ENCODE peak calls at places on chromosomes 12 and 14, in ten cellular contexts. One of them, this sample, is unnamed.

GRCh38 chr14:80805136-80805535 is 136.4 kb downstream of the CEP128 start:
- DNase-seq in thoracic aorta: no peak
- DNase-seq in HuH-7: no peak
- DNase-seq in kidney: no peak
- DNase-seq in pancreas: no peak
- DNase-seq in activated naive CD4-positive, alpha-beta T cell: no peak
- DNase-seq in activated T-helper 1 cell treated with anti-CD3 and anti-CD28 coated beads, Interleukin-12 subunit alpha, Interleukin-12 subunit beta, Interleukin-2, Interleukin-4 antibody, amounts not matched to agents 30 ng/mL and 10 ng/mL and 1 ng/mL, durations not matched to agents 14 hours and 24 hours and 36 hours: no peak
- DNase-seq in AG20443: peak
- DNase-seq in NCI-H2081: no peak
- DNase-seq in stimulated activated CD4-positive, alpha-beta T cell treated with anti-CD3 and anti-CD28 coated beads, Interleukin-2, amount 100 ng/mL, for 24 hours: no peak
- DNase-seq in this sample: no peak

GRCh38 chr12:11885261-11886038 is 185.3 kb upstream of the BCL2L14 start:
- DNase-seq in AG20443: peak
- DNase-seq in activated naive CD4-positive, alpha-beta T cell: no peak
- DNase-seq in HuH-7: peak
- DNase-seq in NCI-H2081: peak
- DNase-seq in thoracic aorta: no peak
- DNase-seq in pancreas: peak
- DNase-seq in stimulated activated CD4-positive, alpha-beta T cell treated with anti-CD3 and anti-CD28 coated beads, Interleukin-2, amount 100 ng/mL, for 24 hours: no peak
- DNase-seq in kidney: no peak
- DNase-seq in activated T-helper 1 cell treated with anti-CD3 and anti-CD28 coated beads, Interleukin-12 subunit alpha, Interleukin-12 subunit beta, Interleukin-2, Interleukin-4 antibody, amounts not matched to agents 30 ng/mL and 10 ng/mL and 1 ng/mL, durations not matched to agents 14 hours and 24 hours and 36 hours: no peak
- DNase-seq in this sample: peak

GRCh38 chr12:85923767-85924331 is 49.8 kb downstream of the NTS start:
- DNase-seq in HuH-7: no peak
- DNase-seq in thoracic aorta: no peak
- DNase-seq in kidney: no peak
- DNase-seq in pancreas: no peak
- DNase-seq in NCI-H2081: no peak
- DNase-seq in activated naive CD4-positive, alpha-beta T cell: no peak
- DNase-seq in activated T-helper 1 cell treated with anti-CD3 and anti-CD28 coated beads, Interleukin-12 subunit alpha, Interleukin-12 subunit beta, Interleukin-2, Interleukin-4 antibody, amounts not matched to agents 30 ng/mL and 10 ng/mL and 1 ng/mL, durations not matched to agents 14 hours and 24 hours and 36 hours: no peak
- DNase-seq in AG20443: no peak
- DNase-seq in stimulated activated CD4-positive, alpha-beta T cell treated with anti-CD3 and anti-CD28 coated beads, Interleukin-2, amount 100 ng/mL, for 24 hours: no peak
- DNase-seq in this sample: no peak

GRCh38 chr14:75979071-75979571 is 2.7 kb downstream of the TGFB3 start:
- DNase-seq in HuH-7: peak
- DNase-seq in pancreas: no peak
- DNase-seq in stimulated activated CD4-positive, alpha-beta T cell treated with anti-CD3 and anti-CD28 coated beads, Interleukin-2, amount 100 ng/mL, for 24 hours: peak
- DNase-seq in kidney: peak
- DNase-seq in activated T-helper 1 cell treated with anti-CD3 and anti-CD28 coated beads, Interleukin-12 subunit alpha, Interleukin-12 subunit beta, Interleukin-2, Interleukin-4 antibody, amounts not matched to agents 30 ng/mL and 10 ng/mL and 1 ng/mL, durations not matched to agents 14 hours and 24 hours and 36 hours: no peak
- DNase-seq in thoracic aorta: no peak
- DNase-seq in activated naive CD4-positive, alpha-beta T cell: no peak
- DNase-seq in AG20443: peak
- DNase-seq in NCI-H2081: no peak
- DNase-seq in this sample: no peak

GRCh38 chr14:68510201-68510600 is 282.7 kb downstream of the ZFP36L1 start:
- DNase-seq in NCI-H2081: no peak
- DNase-seq in HuH-7: no peak
- DNase-seq in pancreas: no peak
- DNase-seq in kidney: no peak
- DNase-seq in activated naive CD4-positive, alpha-beta T cell: no peak
- DNase-seq in activated T-helper 1 cell treated with anti-CD3 and anti-CD28 coated beads, Interleukin-12 subunit alpha, Interleukin-12 subunit beta, Interleukin-2, Interleukin-4 antibody, amounts not matched to agents 30 ng/mL and 10 ng/mL and 1 ng/mL, durations not matched to agents 14 hours and 24 hours and 36 hours: no peak
- DNase-seq in AG20443: peak
- DNase-seq in stimulated activated CD4-positive, alpha-beta T cell treated with anti-CD3 and anti-CD28 coated beads, Interleukin-2, amount 100 ng/mL, for 24 hours: no peak
- DNase-seq in thoracic aorta: peak
- DNase-seq in this sample: no peak

GRCh38 chr12:31118347-31118830 is 44.7 kb downstream of the DDX11 start:
- DNase-seq in HuH-7: peak
- DNase-seq in activated T-helper 1 cell treated with anti-CD3 and anti-CD28 coated beads, Interleukin-12 subunit alpha, Interleukin-12 subunit beta, Interleukin-2, Interleukin-4 antibody, amounts not matched to agents 30 ng/mL and 10 ng/mL and 1 ng/mL, durations not matched to agents 14 hours and 24 hours and 36 hours: no peak
- DNase-seq in kidney: no peak
- DNase-seq in pancreas: no peak
- DNase-seq in NCI-H2081: no peak
- DNase-seq in activated naive CD4-positive, alpha-beta T cell: no peak
- DNase-seq in thoracic aorta: no peak
- DNase-seq in stimulated activated CD4-positive, alpha-beta T cell treated with anti-CD3 and anti-CD28 coated beads, Interleukin-2, amount 100 ng/mL, for 24 hours: no peak
- DNase-seq in AG20443: peak
- DNase-seq in this sample: no peak

GRCh38 chr12:116558280-116559079 is 701 bp upstream of the MAP1LC3B2 start:
- DNase-seq in AG20443: no peak
- DNase-seq in activated T-helper 1 cell treated with anti-CD3 and anti-CD28 coated beads, Interleukin-12 subunit alpha, Interleukin-12 subunit beta, Interleukin-2, Interleukin-4 antibody, amounts not matched to agents 30 ng/mL and 10 ng/mL and 1 ng/mL, durations not matched to agents 14 hours and 24 hours and 36 hours: no peak
- DNase-seq in thoracic aorta: no peak
- DNase-seq in HuH-7: no peak
- DNase-seq in kidney: no peak
- DNase-seq in NCI-H2081: no peak
- DNase-seq in stimulated activated CD4-positive, alpha-beta T cell treated with anti-CD3 and anti-CD28 coated beads, Interleukin-2, amount 100 ng/mL, for 24 hours: no peak
- DNase-seq in activated naive CD4-positive, alpha-beta T cell: no peak
- DNase-seq in pancreas: no peak
- DNase-seq in this sample: no peak

GRCh38 chr14:59274991-59275391 is 86.5 kb downstream of the DAAM1 start:
- DNase-seq in stimulated activated CD4-positive, alpha-beta T cell treated with anti-CD3 and anti-CD28 coated beads, Interleukin-2, amount 100 ng/mL, for 24 hours: no peak
- DNase-seq in HuH-7: no peak
- DNase-seq in kidney: no peak
- DNase-seq in activated T-helper 1 cell treated with anti-CD3 and anti-CD28 coated beads, Interleukin-12 subunit alpha, Interleukin-12 subunit beta, Interleukin-2, Interleukin-4 antibody, amounts not matched to agents 30 ng/mL and 10 ng/mL and 1 ng/mL, durations not matched to agents 14 hours and 24 hours and 36 hours: no peak
- DNase-seq in NCI-H2081: no peak
- DNase-seq in pancreas: no peak
- DNase-seq in thoracic aorta: no peak
- DNase-seq in AG20443: no peak
- DNase-seq in activated naive CD4-positive, alpha-beta T cell: no peak
- DNase-seq in this sample: no peak

GRCh38 chr14:105519946-105520698 is 6.3 kb upstream of the TMEM121 start:
- DNase-seq in stimulated activated CD4-positive, alpha-beta T cell treated with anti-CD3 and anti-CD28 coated beads, Interleukin-2, amount 100 ng/mL, for 24 hours: no peak
- DNase-seq in activated T-helper 1 cell treated with anti-CD3 and anti-CD28 coated beads, Interleukin-12 subunit alpha, Interleukin-12 subunit beta, Interleukin-2, Interleukin-4 antibody, amounts not matched to agents 30 ng/mL and 10 ng/mL and 1 ng/mL, durations not matched to agents 14 hours and 24 hours and 36 hours: no peak
- DNase-seq in kidney: no peak
- DNase-seq in activated naive CD4-positive, alpha-beta T cell: no peak
- DNase-seq in AG20443: no peak
- DNase-seq in NCI-H2081: no peak
- DNase-seq in thoracic aorta: no peak
- DNase-seq in pancreas: no peak
- DNase-seq in HuH-7: no peak
- DNase-seq in this sample: no peak

GRCh38 chr12:22333186-22333745 is 1.2 kb downstream of the ST8SIA1 start:
- DNase-seq in stimulated activated CD4-positive, alpha-beta T cell treated with anti-CD3 and anti-CD28 coated beads, Interleukin-2, amount 100 ng/mL, for 24 hours: no peak
- DNase-seq in activated T-helper 1 cell treated with anti-CD3 and anti-CD28 coated beads, Interleukin-12 subunit alpha, Interleukin-12 subunit beta, Interleukin-2, Interleukin-4 antibody, amounts not matched to agents 30 ng/mL and 10 ng/mL and 1 ng/mL, durations not matched to agents 14 hours and 24 hours and 36 hours: no peak
- DNase-seq in pancreas: no peak
- DNase-seq in NCI-H2081: no peak
- DNase-seq in thoracic aorta: no peak
- DNase-seq in HuH-7: no peak
- DNase-seq in activated naive CD4-positive, alpha-beta T cell: no peak
- DNase-seq in AG20443: peak
- DNase-seq in kidney: no peak
- DNase-seq in this sample: no peak

GRCh38 chr12:98645572-98646067 is 530 bp downstream of the APAF1 start:
- DNase-seq in stimulated activated CD4-positive, alpha-beta T cell treated with anti-CD3 and anti-CD28 coated beads, Interleukin-2, amount 100 ng/mL, for 24 hours: peak
- DNase-seq in kidney: no peak
- DNase-seq in pancreas: no peak
- DNase-seq in activated T-helper 1 cell treated with anti-CD3 and anti-CD28 coated beads, Interleukin-12 subunit alpha, Interleukin-12 subunit beta, Interleukin-2, Interleukin-4 antibody, amounts not matched to agents 30 ng/mL and 10 ng/mL and 1 ng/mL, durations not matched to agents 14 hours and 24 hours and 36 hours: no peak
- DNase-seq in AG20443: peak
- DNase-seq in HuH-7: peak
- DNase-seq in activated naive CD4-positive, alpha-beta T cell: no peak
- DNase-seq in NCI-H2081: peak
- DNase-seq in thoracic aorta: no peak
- DNase-seq in this sample: no peak

GRCh38 chr12:47741340-47741703 is 16.0 kb upstream of the ENDOU start:
- DNase-seq in AG20443: no peak
- DNase-seq in pancreas: no peak
- DNase-seq in thoracic aorta: no peak
- DNase-seq in stimulated activated CD4-positive, alpha-beta T cell treated with anti-CD3 and anti-CD28 coated beads, Interleukin-2, amount 100 ng/mL, for 24 hours: peak
- DNase-seq in kidney: peak
- DNase-seq in activated T-helper 1 cell treated with anti-CD3 and anti-CD28 coated beads, Interleukin-12 subunit alpha, Interleukin-12 subunit beta, Interleukin-2, Interleukin-4 antibody, amounts not matched to agents 30 ng/mL and 10 ng/mL and 1 ng/mL, durations not matched to agents 14 hours and 24 hours and 36 hours: no peak
- DNase-seq in activated naive CD4-positive, alpha-beta T cell: peak
- DNase-seq in NCI-H2081: peak
- DNase-seq in HuH-7: no peak
- DNase-seq in this sample: peak

GRCh38 chr14:72518809-72519377 is 375.0 kb downstream of the DPF3 start:
- DNase-seq in AG20443: no peak
- DNase-seq in kidney: no peak
- DNase-seq in activated T-helper 1 cell treated with anti-CD3 and anti-CD28 coated beads, Interleukin-12 subunit alpha, Interleukin-12 subunit beta, Interleukin-2, Interleukin-4 antibody, amounts not matched to agents 30 ng/mL and 10 ng/mL and 1 ng/mL, durations not matched to agents 14 hours and 24 hours and 36 hours: peak
- DNase-seq in stimulated activated CD4-positive, alpha-beta T cell treated with anti-CD3 and anti-CD28 coated beads, Interleukin-2, amount 100 ng/mL, for 24 hours: peak
- DNase-seq in thoracic aorta: no peak
- DNase-seq in activated naive CD4-positive, alpha-beta T cell: no peak
- DNase-seq in HuH-7: no peak
- DNase-seq in NCI-H2081: no peak
- DNase-seq in pancreas: no peak
- DNase-seq in this sample: no peak

GRCh38 chr12:132181570-132182200 is 37.4 kb downstream of the NOC4L start:
- DNase-seq in stimulated activated CD4-positive, alpha-beta T cell treated with anti-CD3 and anti-CD28 coated beads, Interleukin-2, amount 100 ng/mL, for 24 hours: no peak
- DNase-seq in thoracic aorta: no peak
- DNase-seq in kidney: peak
- DNase-seq in NCI-H2081: no peak
- DNase-seq in HuH-7: no peak
- DNase-seq in AG20443: no peak
- DNase-seq in activated T-helper 1 cell treated with anti-CD3 and anti-CD28 coated beads, Interleukin-12 subunit alpha, Interleukin-12 subunit beta, Interleukin-2, Interleukin-4 antibody, amounts not matched to agents 30 ng/mL and 10 ng/mL and 1 ng/mL, durations not matched to agents 14 hours and 24 hours and 36 hours: no peak
- DNase-seq in activated naive CD4-positive, alpha-beta T cell: no peak
- DNase-seq in pancreas: no peak
- DNase-seq in this sample: no peak

GRCh38 chr14:79496701-79497100 is 714.6 kb downstream of the DIO2 start:
- DNase-seq in AG20443: no peak
- DNase-seq in kidney: no peak
- DNase-seq in thoracic aorta: no peak
- DNase-seq in HuH-7: no peak
- DNase-seq in activated T-helper 1 cell treated with anti-CD3 and anti-CD28 coated beads, Interleukin-12 subunit alpha, Interleukin-12 subunit beta, Interleukin-2, Interleukin-4 antibody, amounts not matched to agents 30 ng/mL and 10 ng/mL and 1 ng/mL, durations not matched to agents 14 hours and 24 hours and 36 hours: no peak
- DNase-seq in pancreas: no peak
- DNase-seq in stimulated activated CD4-positive, alpha-beta T cell treated with anti-CD3 and anti-CD28 coated beads, Interleukin-2, amount 100 ng/mL, for 24 hours: no peak
- DNase-seq in activated naive CD4-positive, alpha-beta T cell: no peak
- DNase-seq in NCI-H2081: no peak
- DNase-seq in this sample: no peak

GRCh38 chr14:74967618-74968017 is 12.2 kb upstream of the PGF start:
- DNase-seq in activated T-helper 1 cell treated with anti-CD3 and anti-CD28 coated beads, Interleukin-12 subunit alpha, Interleukin-12 subunit beta, Interleukin-2, Interleukin-4 antibody, amounts not matched to agents 30 ng/mL and 10 ng/mL and 1 ng/mL, durations not matched to agents 14 hours and 24 hours and 36 hours: no peak
- DNase-seq in AG20443: no peak
- DNase-seq in NCI-H2081: no peak
- DNase-seq in pancreas: no peak
- DNase-seq in kidney: no peak
- DNase-seq in activated naive CD4-positive, alpha-beta T cell: no peak
- DNase-seq in HuH-7: no peak
- DNase-seq in thoracic aorta: no peak
- DNase-seq in stimulated activated CD4-positive, alpha-beta T cell treated with anti-CD3 and anti-CD28 coated beads, Interleukin-2, amount 100 ng/mL, for 24 hours: no peak
- DNase-seq in this sample: peak

GRCh38 chr12:120630139-120630895 is 10.1 kb upstream of the CABP1 start:
- DNase-seq in kidney: no peak
- DNase-seq in pancreas: no peak
- DNase-seq in activated naive CD4-positive, alpha-beta T cell: no peak
- DNase-seq in NCI-H2081: no peak
- DNase-seq in activated T-helper 1 cell treated with anti-CD3 and anti-CD28 coated beads, Interleukin-12 subunit alpha, Interleukin-12 subunit beta, Interleukin-2, Interleukin-4 antibody, amounts not matched to agents 30 ng/mL and 10 ng/mL and 1 ng/mL, durations not matched to agents 14 hours and 24 hours and 36 hours: no peak
- DNase-seq in HuH-7: no peak
- DNase-seq in thoracic aorta: no peak
- DNase-seq in AG20443: no peak
- DNase-seq in stimulated activated CD4-positive, alpha-beta T cell treated with anti-CD3 and anti-CD28 coated beads, Interleukin-2, amount 100 ng/mL, for 24 hours: no peak
- DNase-seq in this sample: no peak

GRCh38 chr14:30751646-30752416 is 122.5 kb upstream of the COCH start:
- DNase-seq in pancreas: no peak
- DNase-seq in stimulated activated CD4-positive, alpha-beta T cell treated with anti-CD3 and anti-CD28 coated beads, Interleukin-2, amount 100 ng/mL, for 24 hours: no peak
- DNase-seq in AG20443: no peak
- DNase-seq in HuH-7: peak
- DNase-seq in kidney: no peak
- DNase-seq in thoracic aorta: no peak
- DNase-seq in NCI-H2081: no peak
- DNase-seq in activated naive CD4-positive, alpha-beta T cell: no peak
- DNase-seq in activated T-helper 1 cell treated with anti-CD3 and anti-CD28 coated beads, Interleukin-12 subunit alpha, Interleukin-12 subunit beta, Interleukin-2, Interleukin-4 antibody, amounts not matched to agents 30 ng/mL and 10 ng/mL and 1 ng/mL, durations not matched to agents 14 hours and 24 hours and 36 hours: no peak
- DNase-seq in this sample: no peak

GRCh38 chr12:93500667-93501066 is 33.4 kb downstream of the MRPL42 start:
- DNase-seq in AG20443: no peak
- DNase-seq in stimulated activated CD4-positive, alpha-beta T cell treated with anti-CD3 and anti-CD28 coated beads, Interleukin-2, amount 100 ng/mL, for 24 hours: no peak
- DNase-seq in activated naive CD4-positive, alpha-beta T cell: no peak
- DNase-seq in HuH-7: no peak
- DNase-seq in pancreas: no peak
- DNase-seq in thoracic aorta: no peak
- DNase-seq in NCI-H2081: no peak
- DNase-seq in activated T-helper 1 cell treated with anti-CD3 and anti-CD28 coated beads, Interleukin-12 subunit alpha, Interleukin-12 subunit beta, Interleukin-2, Interleukin-4 antibody, amounts not matched to agents 30 ng/mL and 10 ng/mL and 1 ng/mL, durations not matched to agents 14 hours and 24 hours and 36 hours: no peak
- DNase-seq in kidney: no peak
- DNase-seq in this sample: no peak

GRCh38 chr12:46677749-46678148 is 148.0 kb downstream of the SLC38A4 start:
- DNase-seq in stimulated activated CD4-positive, alpha-beta T cell treated with anti-CD3 and anti-CD28 coated beads, Interleukin-2, amount 100 ng/mL, for 24 hours: no peak
- DNase-seq in kidney: no peak
- DNase-seq in activated T-helper 1 cell treated with anti-CD3 and anti-CD28 coated beads, Interleukin-12 subunit alpha, Interleukin-12 subunit beta, Interleukin-2, Interleukin-4 antibody, amounts not matched to agents 30 ng/mL and 10 ng/mL and 1 ng/mL, durations not matched to agents 14 hours and 24 hours and 36 hours: no peak
- DNase-seq in AG20443: no peak
- DNase-seq in activated naive CD4-positive, alpha-beta T cell: no peak
- DNase-seq in HuH-7: peak
- DNase-seq in thoracic aorta: no peak
- DNase-seq in pancreas: no peak
- DNase-seq in NCI-H2081: peak
- DNase-seq in this sample: no peak

GRCh38 chr14:64958201-64958600 is 13.9 kb downstream of the RAB15 start:
- DNase-seq in AG20443: no peak
- DNase-seq in kidney: no peak
- DNase-seq in NCI-H2081: no peak
- DNase-seq in thoracic aorta: no peak
- DNase-seq in activated T-helper 1 cell treated with anti-CD3 and anti-CD28 coated beads, Interleukin-12 subunit alpha, Interleukin-12 subunit beta, Interleukin-2, Interleukin-4 antibody, amounts not matched to agents 30 ng/mL and 10 ng/mL and 1 ng/mL, durations not matched to agents 14 hours and 24 hours and 36 hours: no peak
- DNase-seq in activated naive CD4-positive, alpha-beta T cell: no peak
- DNase-seq in stimulated activated CD4-positive, alpha-beta T cell treated with anti-CD3 and anti-CD28 coated beads, Interleukin-2, amount 100 ng/mL, for 24 hours: no peak
- DNase-seq in HuH-7: no peak
- DNase-seq in pancreas: no peak
- DNase-seq in this sample: no peak

GRCh38 chr12:132560831-132561783 is 49.3 kb downstream of the LRCOL1 start:
- DNase-seq in stimulated activated CD4-positive, alpha-beta T cell treated with anti-CD3 and anti-CD28 coated beads, Interleukin-2, amount 100 ng/mL, for 24 hours: peak
- DNase-seq in activated naive CD4-positive, alpha-beta T cell: peak
- DNase-seq in kidney: no peak
- DNase-seq in thoracic aorta: no peak
- DNase-seq in NCI-H2081: peak
- DNase-seq in pancreas: peak
- DNase-seq in HuH-7: peak
- DNase-seq in AG20443: peak
- DNase-seq in activated T-helper 1 cell treated with anti-CD3 and anti-CD28 coated beads, Interleukin-12 subunit alpha, Interleukin-12 subunit beta, Interleukin-2, Interleukin-4 antibody, amounts not matched to agents 30 ng/mL and 10 ng/mL and 1 ng/mL, durations not matched to agents 14 hours and 24 hours and 36 hours: peak
- DNase-seq in this sample: no peak

GRCh38 chr14:98949031-98949430 is 323.0 kb downstream of the BCL11B start:
- DNase-seq in AG20443: no peak
- DNase-seq in activated T-helper 1 cell treated with anti-CD3 and anti-CD28 coated beads, Interleukin-12 subunit alpha, Interleukin-12 subunit beta, Interleukin-2, Interleukin-4 antibody, amounts not matched to agents 30 ng/mL and 10 ng/mL and 1 ng/mL, durations not matched to agents 14 hours and 24 hours and 36 hours: no peak
- DNase-seq in NCI-H2081: no peak
- DNase-seq in pancreas: no peak
- DNase-seq in kidney: no peak
- DNase-seq in activated naive CD4-positive, alpha-beta T cell: no peak
- DNase-seq in HuH-7: no peak
- DNase-seq in stimulated activated CD4-positive, alpha-beta T cell treated with anti-CD3 and anti-CD28 coated beads, Interleukin-2, amount 100 ng/mL, for 24 hours: no peak
- DNase-seq in thoracic aorta: no peak
- DNase-seq in this sample: no peak

GRCh38 chr12:90253674-90254181 is 545.1 kb upstream of the ATP2B1 start:
- DNase-seq in stimulated activated CD4-positive, alpha-beta T cell treated with anti-CD3 and anti-CD28 coated beads, Interleukin-2, amount 100 ng/mL, for 24 hours: peak
- DNase-seq in activated T-helper 1 cell treated with anti-CD3 and anti-CD28 coated beads, Interleukin-12 subunit alpha, Interleukin-12 subunit beta, Interleukin-2, Interleukin-4 antibody, amounts not matched to agents 30 ng/mL and 10 ng/mL and 1 ng/mL, durations not matched to agents 14 hours and 24 hours and 36 hours: peak
- DNase-seq in thoracic aorta: peak
- DNase-seq in pancreas: peak
- DNase-seq in NCI-H2081: peak
- DNase-seq in HuH-7: no peak
- DNase-seq in activated naive CD4-positive, alpha-beta T cell: no peak
- DNase-seq in kidney: peak
- DNase-seq in AG20443: peak
- DNase-seq in this sample: peak

GRCh38 chr12:12451063-12451462 is 94.2 kb downstream of the BORCS5 start:
- DNase-seq in thoracic aorta: no peak
- DNase-seq in NCI-H2081: no peak
- DNase-seq in AG20443: no peak
- DNase-seq in activated naive CD4-positive, alpha-beta T cell: no peak
- DNase-seq in kidney: no peak
- DNase-seq in stimulated activated CD4-positive, alpha-beta T cell treated with anti-CD3 and anti-CD28 coated beads, Interleukin-2, amount 100 ng/mL, for 24 hours: no peak
- DNase-seq in pancreas: no peak
- DNase-seq in activated T-helper 1 cell treated with anti-CD3 and anti-CD28 coated beads, Interleukin-12 subunit alpha, Interleukin-12 subunit beta, Interleukin-2, Interleukin-4 antibody, amounts not matched to agents 30 ng/mL and 10 ng/mL and 1 ng/mL, durations not matched to agents 14 hours and 24 hours and 36 hours: no peak
- DNase-seq in HuH-7: no peak
- DNase-seq in this sample: no peak

GRCh38 chr12:124398578-124399227 is 103.8 kb downstream of the RFLNA start:
- DNase-seq in stimulated activated CD4-positive, alpha-beta T cell treated with anti-CD3 and anti-CD28 coated beads, Interleukin-2, amount 100 ng/mL, for 24 hours: no peak
- DNase-seq in thoracic aorta: peak
- DNase-seq in AG20443: no peak
- DNase-seq in NCI-H2081: no peak
- DNase-seq in HuH-7: no peak
- DNase-seq in kidney: no peak
- DNase-seq in pancreas: peak
- DNase-seq in activated naive CD4-positive, alpha-beta T cell: no peak
- DNase-seq in activated T-helper 1 cell treated with anti-CD3 and anti-CD28 coated beads, Interleukin-12 subunit alpha, Interleukin-12 subunit beta, Interleukin-2, Interleukin-4 antibody, amounts not matched to agents 30 ng/mL and 10 ng/mL and 1 ng/mL, durations not matched to agents 14 hours and 24 hours and 36 hours: no peak
- DNase-seq in this sample: no peak

GRCh38 chr12:55729592-55730446 is 1.0 kb upstream of the CD63 start:
- DNase-seq in AG20443: peak
- DNase-seq in HuH-7: peak
- DNase-seq in activated T-helper 1 cell treated with anti-CD3 and anti-CD28 coated beads, Interleukin-12 subunit alpha, Interleukin-12 subunit beta, Interleukin-2, Interleukin-4 antibody, amounts not matched to agents 30 ng/mL and 10 ng/mL and 1 ng/mL, durations not matched to agents 14 hours and 24 hours and 36 hours: peak
- DNase-seq in thoracic aorta: peak
- DNase-seq in activated naive CD4-positive, alpha-beta T cell: peak
- DNase-seq in stimulated activated CD4-positive, alpha-beta T cell treated with anti-CD3 and anti-CD28 coated beads, Interleukin-2, amount 100 ng/mL, for 24 hours: peak
- DNase-seq in NCI-H2081: peak
- DNase-seq in kidney: peak
- DNase-seq in pancreas: peak
- DNase-seq in this sample: peak

GRCh38 chr12:106415134-106415533 is 57.6 kb downstream of the POLR3B start:
- DNase-seq in HuH-7: no peak
- DNase-seq in NCI-H2081: no peak
- DNase-seq in pancreas: no peak
- DNase-seq in activated naive CD4-positive, alpha-beta T cell: no peak
- DNase-seq in activated T-helper 1 cell treated with anti-CD3 and anti-CD28 coated beads, Interleukin-12 subunit alpha, Interleukin-12 subunit beta, Interleukin-2, Interleukin-4 antibody, amounts not matched to agents 30 ng/mL and 10 ng/mL and 1 ng/mL, durations not matched to agents 14 hours and 24 hours and 36 hours: no peak
- DNase-seq in AG20443: peak
- DNase-seq in stimulated activated CD4-positive, alpha-beta T cell treated with anti-CD3 and anti-CD28 coated beads, Interleukin-2, amount 100 ng/mL, for 24 hours: no peak
- DNase-seq in kidney: no peak
- DNase-seq in thoracic aorta: no peak
- DNase-seq in this sample: no peak

This sample was measured in RWPE2.